ENCODE peak calls at places on chromosome 1, in eight cellular contexts. One of them, this sample, is unnamed.

GRCh38 chr1:205570173-205570501 is 61.7 kb downstream of the ELK4 start:
- DNase-seq in ELR: no peak
- DNase-seq in caudate nucleus: no peak
- DNase-seq in T1000: no peak
- DNase-seq in choroid plexus epithelial cell: no peak
- DNase-seq in stimulated activated CD4-positive, alpha-beta T cell treated with anti-CD3 and anti-CD28 coated beads, Interleukin-4, amount 100 ng/mL, for 48 hours: no peak
- DNase-seq in left ventricle myocardium inferior: no peak
- DNase-seq in activated CD4-positive, alpha-beta T cell treated with anti-CD3 and anti-CD28 coated beads, Interleukin-2, amount 10 ng/mL, durations not matched to agents 7 days and 5 days: no peak
- DNase-seq in this sample: no peak

GRCh38 chr1:51423098-51423821 is 92.9 kb upstream of the TTC39A start:
- DNase-seq in stimulated activated CD4-positive, alpha-beta T cell treated with anti-CD3 and anti-CD28 coated beads, Interleukin-4, amount 100 ng/mL, for 48 hours: no peak
- DNase-seq in ELR: no peak
- DNase-seq in left ventricle myocardium inferior: no peak
- DNase-seq in caudate nucleus: peak
- DNase-seq in T1000: no peak
- DNase-seq in choroid plexus epithelial cell: peak
- DNase-seq in activated CD4-positive, alpha-beta T cell treated with anti-CD3 and anti-CD28 coated beads, Interleukin-2, amount 10 ng/mL, durations not matched to agents 7 days and 5 days: no peak
- DNase-seq in this sample: peak

GRCh38 chr1:193031431-193031830 is 27.7 kb downstream of the UCHL5 start:
- DNase-seq in activated CD4-positive, alpha-beta T cell treated with anti-CD3 and anti-CD28 coated beads, Interleukin-2, amount 10 ng/mL, durations not matched to agents 7 days and 5 days: no peak
- DNase-seq in T1000: no peak
- DNase-seq in ELR: peak
- DNase-seq in caudate nucleus: no peak
- DNase-seq in choroid plexus epithelial cell: peak
- DNase-seq in stimulated activated CD4-positive, alpha-beta T cell treated with anti-CD3 and anti-CD28 coated beads, Interleukin-4, amount 100 ng/mL, for 48 hours: no peak
- DNase-seq in left ventricle myocardium inferior: no peak
- DNase-seq in this sample: peak

GRCh38 chr1:234600418-234601216 is 9.4 kb downstream of the IRF2BP2 start:
- DNase-seq in stimulated activated CD4-positive, alpha-beta T cell treated with anti-CD3 and anti-CD28 coated beads, Interleukin-4, amount 100 ng/mL, for 48 hours: no peak
- DNase-seq in T1000: no peak
- DNase-seq in ELR: no peak
- DNase-seq in caudate nucleus: no peak
- DNase-seq in left ventricle myocardium inferior: peak
- DNase-seq in activated CD4-positive, alpha-beta T cell treated with anti-CD3 and anti-CD28 coated beads, Interleukin-2, amount 10 ng/mL, durations not matched to agents 7 days and 5 days: peak
- DNase-seq in choroid plexus epithelial cell: peak
- DNase-seq in this sample: no peak

GRCh38 chr1:44672254-44672955 is 1.9 kb downstream of the TMEM53 start:
- DNase-seq in choroid plexus epithelial cell: peak
- DNase-seq in stimulated activated CD4-positive, alpha-beta T cell treated with anti-CD3 and anti-CD28 coated beads, Interleukin-4, amount 100 ng/mL, for 48 hours: no peak
- DNase-seq in activated CD4-positive, alpha-beta T cell treated with anti-CD3 and anti-CD28 coated beads, Interleukin-2, amount 10 ng/mL, durations not matched to agents 7 days and 5 days: no peak
- DNase-seq in caudate nucleus: peak
- DNase-seq in T1000: peak
- DNase-seq in left ventricle myocardium inferior: no peak
- DNase-seq in ELR: peak
- DNase-seq in this sample: peak

GRCh38 chr1:76933847-76934657 is 66.8 kb downstream of the ST6GALNAC5 start:
- DNase-seq in choroid plexus epithelial cell: no peak
- DNase-seq in activated CD4-positive, alpha-beta T cell treated with anti-CD3 and anti-CD28 coated beads, Interleukin-2, amount 10 ng/mL, durations not matched to agents 7 days and 5 days: no peak
- DNase-seq in caudate nucleus: no peak
- DNase-seq in ELR: no peak
- DNase-seq in T1000: no peak
- DNase-seq in left ventricle myocardium inferior: no peak
- DNase-seq in stimulated activated CD4-positive, alpha-beta T cell treated with anti-CD3 and anti-CD28 coated beads, Interleukin-4, amount 100 ng/mL, for 48 hours: no peak
- DNase-seq in this sample: no peak

GRCh38 chr1:89203166-89203565 is 4.4 kb upstream of the GBP4 start:
- DNase-seq in ELR: peak
- DNase-seq in choroid plexus epithelial cell: peak
- DNase-seq in activated CD4-positive, alpha-beta T cell treated with anti-CD3 and anti-CD28 coated beads, Interleukin-2, amount 10 ng/mL, durations not matched to agents 7 days and 5 days: no peak
- DNase-seq in T1000: no peak
- DNase-seq in left ventricle myocardium inferior: no peak
- DNase-seq in stimulated activated CD4-positive, alpha-beta T cell treated with anti-CD3 and anti-CD28 coated beads, Interleukin-4, amount 100 ng/mL, for 48 hours: no peak
- DNase-seq in caudate nucleus: no peak
- DNase-seq in this sample: no peak

GRCh38 chr1:33152685-33153432 is 29.0 kb downstream of the TRIM62 start:
- DNase-seq in T1000: no peak
- DNase-seq in caudate nucleus: peak
- DNase-seq in ELR: no peak
- DNase-seq in stimulated activated CD4-positive, alpha-beta T cell treated with anti-CD3 and anti-CD28 coated beads, Interleukin-4, amount 100 ng/mL, for 48 hours: no peak
- DNase-seq in left ventricle myocardium inferior: peak
- DNase-seq in activated CD4-positive, alpha-beta T cell treated with anti-CD3 and anti-CD28 coated beads, Interleukin-2, amount 10 ng/mL, durations not matched to agents 7 days and 5 days: no peak
- DNase-seq in choroid plexus epithelial cell: peak
- DNase-seq in this sample: no peak

GRCh38 chr1:53740621-53741105 is 1.7 kb upstream of the GLIS1 start:
- DNase-seq in T1000: peak
- DNase-seq in caudate nucleus: no peak
- DNase-seq in stimulated activated CD4-positive, alpha-beta T cell treated with anti-CD3 and anti-CD28 coated beads, Interleukin-4, amount 100 ng/mL, for 48 hours: no peak
- DNase-seq in ELR: peak
- DNase-seq in choroid plexus epithelial cell: peak
- DNase-seq in left ventricle myocardium inferior: no peak
- DNase-seq in activated CD4-positive, alpha-beta T cell treated with anti-CD3 and anti-CD28 coated beads, Interleukin-2, amount 10 ng/mL, durations not matched to agents 7 days and 5 days: no peak
- DNase-seq in this sample: peak

GRCh38 chr1:58971629-58972140 is 187.8 kb upstream of the JUN start:
- DNase-seq in ELR: no peak
- DNase-seq in left ventricle myocardium inferior: peak
- DNase-seq in choroid plexus epithelial cell: peak
- DNase-seq in T1000: no peak
- DNase-seq in activated CD4-positive, alpha-beta T cell treated with anti-CD3 and anti-CD28 coated beads, Interleukin-2, amount 10 ng/mL, durations not matched to agents 7 days and 5 days: no peak
- DNase-seq in caudate nucleus: no peak
- DNase-seq in stimulated activated CD4-positive, alpha-beta T cell treated with anti-CD3 and anti-CD28 coated beads, Interleukin-4, amount 100 ng/mL, for 48 hours: no peak
- DNase-seq in this sample: peak

GRCh38 chr1:115293899-115294298 is 44.1 kb downstream of the NGF start:
- DNase-seq in T1000: no peak
- DNase-seq in left ventricle myocardium inferior: no peak
- DNase-seq in activated CD4-positive, alpha-beta T cell treated with anti-CD3 and anti-CD28 coated beads, Interleukin-2, amount 10 ng/mL, durations not matched to agents 7 days and 5 days: no peak
- DNase-seq in choroid plexus epithelial cell: no peak
- DNase-seq in caudate nucleus: no peak
- DNase-seq in ELR: peak
- DNase-seq in stimulated activated CD4-positive, alpha-beta T cell treated with anti-CD3 and anti-CD28 coated beads, Interleukin-4, amount 100 ng/mL, for 48 hours: no peak
- DNase-seq in this sample: no peak

GRCh38 chr1:921011-921837 is 2.5 kb upstream of the SAMD11 start:
- DNase-seq in activated CD4-positive, alpha-beta T cell treated with anti-CD3 and anti-CD28 coated beads, Interleukin-2, amount 10 ng/mL, durations not matched to agents 7 days and 5 days: no peak
- DNase-seq in left ventricle myocardium inferior: peak
- DNase-seq in caudate nucleus: peak
- DNase-seq in stimulated activated CD4-positive, alpha-beta T cell treated with anti-CD3 and anti-CD28 coated beads, Interleukin-4, amount 100 ng/mL, for 48 hours: no peak
- DNase-seq in choroid plexus epithelial cell: peak
- DNase-seq in ELR: peak
- DNase-seq in T1000: peak
- DNase-seq in this sample: peak

GRCh38 chr1:183520379-183520778 is 48.1 kb downstream of the SMG7 start:
- DNase-seq in ELR: no peak
- DNase-seq in caudate nucleus: no peak
- DNase-seq in stimulated activated CD4-positive, alpha-beta T cell treated with anti-CD3 and anti-CD28 coated beads, Interleukin-4, amount 100 ng/mL, for 48 hours: no peak
- DNase-seq in T1000: no peak
- DNase-seq in left ventricle myocardium inferior: no peak
- DNase-seq in activated CD4-positive, alpha-beta T cell treated with anti-CD3 and anti-CD28 coated beads, Interleukin-2, amount 10 ng/mL, durations not matched to agents 7 days and 5 days: no peak
- DNase-seq in choroid plexus epithelial cell: no peak
- DNase-seq in this sample: no peak

GRCh38 chr1:47940321-47940720 is 56.9 kb downstream of the TRABD2B start:
- DNase-seq in T1000: no peak
- DNase-seq in stimulated activated CD4-positive, alpha-beta T cell treated with anti-CD3 and anti-CD28 coated beads, Interleukin-4, amount 100 ng/mL, for 48 hours: no peak
- DNase-seq in activated CD4-positive, alpha-beta T cell treated with anti-CD3 and anti-CD28 coated beads, Interleukin-2, amount 10 ng/mL, durations not matched to agents 7 days and 5 days: no peak
- DNase-seq in choroid plexus epithelial cell: peak
- DNase-seq in left ventricle myocardium inferior: no peak
- DNase-seq in caudate nucleus: no peak
- DNase-seq in ELR: no peak
- DNase-seq in this sample: no peak

GRCh38 chr1:156804572-156805243 is 11.9 kb downstream of the SH2D2A start:
- DNase-seq in ELR: no peak
- DNase-seq in activated CD4-positive, alpha-beta T cell treated with anti-CD3 and anti-CD28 coated beads, Interleukin-2, amount 10 ng/mL, durations not matched to agents 7 days and 5 days: no peak
- DNase-seq in stimulated activated CD4-positive, alpha-beta T cell treated with anti-CD3 and anti-CD28 coated beads, Interleukin-4, amount 100 ng/mL, for 48 hours: no peak
- DNase-seq in caudate nucleus: no peak
- DNase-seq in T1000: no peak
- DNase-seq in choroid plexus epithelial cell: peak
- DNase-seq in left ventricle myocardium inferior: no peak
- DNase-seq in this sample: peak

GRCh38 chr1:174433451-174433850 is 14.3 kb upstream of the GPR52 start:
- DNase-seq in stimulated activated CD4-positive, alpha-beta T cell treated with anti-CD3 and anti-CD28 coated beads, Interleukin-4, amount 100 ng/mL, for 48 hours: no peak
- DNase-seq in caudate nucleus: no peak
- DNase-seq in left ventricle myocardium inferior: no peak
- DNase-seq in choroid plexus epithelial cell: peak
- DNase-seq in activated CD4-positive, alpha-beta T cell treated with anti-CD3 and anti-CD28 coated beads, Interleukin-2, amount 10 ng/mL, durations not matched to agents 7 days and 5 days: no peak
- DNase-seq in ELR: peak
- DNase-seq in T1000: no peak
- DNase-seq in this sample: peak

This sample was measured in IMR-90.